ENCODE peak calls at places on chromosomes 5 and 9, in eight cellular contexts. U, M, G, K, Q, C, D and W are unnamed samples.

GRCh38 chr5:19630875-19631274 is 357.1 kb downstream of the CDH18 start:
- DNase-seq in G (no peak), U (no peak), D (no peak), Q (no peak), M (no peak), C (no peak), K (no peak), W (no peak)

GRCh38 chr5:13378073-13378472 is 566.4 kb downstream of the DNAH5 start:
- DNase-seq in U (no peak), D (no peak), K (no peak), M (no peak), C (no peak), G (no peak), Q (no peak), W (no peak)

GRCh38 chr9:109771084-109771483 is 8.9 kb upstream of the PALM2AKAP2 start:
- DNase-seq in Q (no peak), G (no peak), K (no peak), D (no peak), C (no peak), M (no peak), U (no peak), W (no peak)

GRCh38 chr9:32820322-32820721 is 37.0 kb downstream of the TMEM215 start:
- DNase-seq in M (no peak), Q (no peak), K (no peak), C (no peak), D (no peak), G (no peak), U (no peak), W (no peak)

GRCh38 chr5:147452137-147452838 is 57.6 kb downstream of the DPYSL3 start:
- DNase-seq in G (no peak), U (peak), Q (no peak), K (no peak), M (no peak), C (no peak), D (peak), W (no peak)

GRCh38 chr9:107870927-107871720 is 381.6 kb upstream of the KLF4 start:
- DNase-seq in G (no peak), Q (no peak), U (peak), K (no peak), M (no peak), C (peak), D (no peak), W (no peak)

GRCh38 chr5:147407094-147407681 is 102.7 kb downstream of the DPYSL3 start:
- DNase-seq in K (no peak), M (no peak), G (no peak), C (no peak), Q (no peak), U (no peak), D (no peak), W (no peak)

GRCh38 chr5:132501961-132502931 is 11.7 kb upstream of the IRF1 start:
- DNase-seq in C (no peak), K (peak), U (no peak), M (no peak), Q (no peak), D (no peak), G (peak), W (peak)

GRCh38 chr5:43063731-43064171 is 23.6 kb upstream of the ANXA2R start:
- DNase-seq in K (no peak), G (no peak), Q (peak), M (peak), D (no peak), U (no peak), C (no peak), W (no peak)

GRCh38 chr9:22342489-22343217 is 104.0 kb upstream of the DMRTA1 start:
- DNase-seq in M (no peak), K (no peak), Q (peak), C (no peak), U (peak), D (no peak), G (no peak), W (no peak)

GRCh38 chr5:73412597-73412988 is 36.0 kb downstream of the FOXD1 start:
- DNase-seq in C (no peak), M (no peak), D (no peak), U (no peak), K (no peak), G (no peak), Q (no peak), W (no peak)

GRCh38 chr5:109743770-109744212 is 54.1 kb downstream of the MAN2A1 start:
- DNase-seq in C (no peak), D (no peak), Q (peak), K (no peak), M (no peak), U (peak), G (no peak), W (no peak)

GRCh38 chr9:135761845-135762168 is 59.8 kb downstream of the KCNT1 start:
- DNase-seq in K (no peak), Q (no peak), M (no peak), D (no peak), U (no peak), C (no peak), G (no peak), W (no peak)

GRCh38 chr9:123725389-123725788 is 204.5 kb downstream of the DENND1A start:
- DNase-seq in G (peak), U (no peak), K (no peak), M (no peak), Q (no peak), C (no peak), D (peak), W (no peak)

GRCh38 chr5:169753795-169754194 is 116.7 kb downstream of the DOCK2 start:
- DNase-seq in D (no peak), M (no peak), C (no peak), Q (no peak), K (no peak), U (no peak), G (no peak), W (no peak)

GRCh38 chr5:55919625-55920024 is 68.5 kb downstream of the IL31RA start:
- DNase-seq in Q (no peak), G (no peak), U (no peak), K (peak), D (no peak), C (no peak), M (no peak), W (no peak)

GRCh38 chr5:83000922-83001321 is 76.3 kb downstream of the TMEM167A start:
- DNase-seq in U (peak), M (no peak), D (no peak), C (no peak), K (no peak), Q (no peak), G (no peak), W (no peak)

GRCh38 chr9:93567271-93567959 is 9.0 kb upstream of the PHF2 start:
- DNase-seq in M (no peak), Q (no peak), K (no peak), U (peak), D (no peak), G (no peak), C (no peak), W (peak)

GRCh38 chr5:134547579-134547978 is 22.1 kb downstream of the JADE2 start:
- DNase-seq in K (no peak), U (no peak), D (no peak), M (no peak), Q (peak), G (peak), C (no peak), W (no peak)

GRCh38 chr5:76669245-76669644 is 46.0 kb upstream of the F2RL2 start:
- DNase-seq in M (no peak), G (no peak), D (no peak), K (no peak), U (no peak), Q (no peak), C (no peak), W (no peak)

GRCh38 chr9:86550411-86550810 is 196.2 kb upstream of the TUT7 start:
- DNase-seq in Q (no peak), G (no peak), D (no peak), K (no peak), M (no peak), U (no peak), C (no peak), W (no peak)

GRCh38 chr9:135243201-135244190 is 156.0 kb downstream of the OLFM1 start:
- DNase-seq in D (peak), U (no peak), K (no peak), Q (no peak), C (no peak), M (no peak), G (no peak), W (no peak)

GRCh38 chr9:116156621-116157314 is 3.2 kb downstream of the PAPPA start:
- DNase-seq in Q (peak), U (peak), C (peak), M (no peak), G (no peak), D (peak), K (peak), W (peak)